ENCODE peak calls at places on chromosomes 4 and X, in eight cellular contexts. H, M, Y, A, T, N, V and B are unnamed samples.

GRCh38 chr4:174423257-174423944 is 98.9 kb downstream of the HPGD start:
- DNase-seq in H (peak; percentile 89), M (peak; percentile 30), Y (peak; percentile 51), A (no peak), T (peak; percentile 54), N (no peak), V (no peak), B (no peak)

GRCh38 chr4:160537681-160538080 is 1434.8 kb downstream of the RAPGEF2 start:
- DNase-seq in H (no peak), M (no peak), Y (no peak), A (no peak), T (no peak), N (no peak), V (no peak), B (no peak)

GRCh38 chrX:8743126-8743732 is 11.3 kb upstream of the ANOS1 start:
- DNase-seq in H (peak; percentile 22), M (peak; percentile 50), Y (peak; percentile 66), A (peak; percentile 69), T (peak; percentile 80), N (peak; percentile 77), V (peak; percentile 26), B (peak; percentile 65)

GRCh38 chr4:183200453-183200852 is 101.4 kb downstream of the WWC2 start:
- DNase-seq in H (peak; percentile 93), M (no peak), Y (peak; percentile 75), A (no peak), T (peak; percentile 79), N (peak; percentile 85), V (no peak), B (no peak)

GRCh38 chr4:56424697-56425514 is 10.5 kb downstream of the PPAT start:
- DNase-seq in H (peak; percentile 36), M (peak; percentile 54), Y (no peak), A (peak; percentile 56), T (peak; percentile 32), N (no peak), V (peak; percentile 22), B (no peak)

GRCh38 chrX:117854806-117855205 is 261.8 kb downstream of the KLHL13 start:
- DNase-seq in H (no peak), M (no peak), Y (no peak), A (no peak), T (no peak), N (no peak), V (no peak), B (no peak)

GRCh38 chrX:14243823-14244222 is 214.1 kb upstream of the GEMIN8 start:
- DNase-seq in H (no peak), M (no peak), Y (no peak), A (peak; percentile 72), T (no peak), N (peak; percentile 25), V (no peak), B (no peak)

GRCh38 chr4:116001291-116001690 is 887.9 kb upstream of the NDST4 start:
- DNase-seq in H (no peak), M (no peak), Y (no peak), A (no peak), T (no peak), N (no peak), V (no peak), B (no peak)

GRCh38 chr4:75741027-75741426 is 16.6 kb downstream of the USO1 start:
- DNase-seq in H (no peak), M (no peak), Y (no peak), A (no peak), T (no peak), N (no peak), V (no peak), B (no peak)

GRCh38 chr4:105651879-105652640 is 56.4 kb downstream of the INTS12 start:
- DNase-seq in H (no peak), M (no peak), Y (no peak), A (peak; percentile 15), T (no peak), N (no peak), V (no peak), B (no peak)

GRCh38 chrX:28997716-28998115 is 410.5 kb downstream of the IL1RAPL1 start:
- DNase-seq in H (no peak), M (no peak), Y (no peak), A (no peak), T (no peak), N (no peak), V (no peak), B (no peak)

GRCh38 chr4:54961357-54961975 is 163.9 kb downstream of the KDR start:
- DNase-seq in H (peak; percentile 48), M (peak; percentile 44), Y (no peak), A (peak; percentile 61), T (no peak), N (no peak), V (no peak), B (no peak)

GRCh38 chr4:40327340-40327739 is 7.8 kb upstream of the CHRNA9 start:
- DNase-seq in H (no peak), M (no peak), Y (no peak), A (no peak), T (no peak), N (no peak), V (no peak), B (no peak)

GRCh38 chr4:132396636-132397035 is 752.5 kb upstream of the PCDH10 start:
- DNase-seq in H (peak; percentile 1), M (no peak), Y (no peak), A (no peak), T (no peak), N (no peak), V (no peak), B (no peak)

GRCh38 chr4:2393353-2394270 is 24.8 kb downstream of the ZFYVE28 start:
- DNase-seq in H (no peak), M (peak; percentile 69), Y (no peak), A (peak; percentile 89), T (peak; percentile 49), N (no peak), V (no peak), B (no peak)

GRCh38 chr4:155807021-155807420 is 48.2 kb downstream of the GUCY1B1 start:
- DNase-seq in H (no peak), M (no peak), Y (no peak), A (no peak), T (no peak), N (no peak), V (no peak), B (no peak)

GRCh38 chr4:105909699-105910340 is 14.5 kb downstream of the NPNT start:
- DNase-seq in H (no peak), M (peak; percentile 71), Y (no peak), A (peak; percentile 15), T (no peak), N (no peak), V (no peak), B (peak; percentile 64)

GRCh38 chr4:155025762-155026457 is 182.5 kb upstream of the NPY2R start:
- DNase-seq in H (peak; percentile 66), M (peak; percentile 76), Y (peak; percentile 52), A (peak; percentile 96), T (peak; percentile 63), N (no peak), V (no peak), B (peak; percentile 58)

GRCh38 chrX:18961686-18962085 is 22.2 kb downstream of the PHKA2 start:
- DNase-seq in H (peak; percentile 12), M (no peak), Y (no peak), A (no peak), T (no peak), N (no peak), V (no peak), B (no peak)

GRCh38 chrX:126448681-126449080 is 103.9 kb downstream of the DCAF12L1 start:
- DNase-seq in H (no peak), M (no peak), Y (no peak), A (no peak), T (no peak), N (no peak), V (no peak), B (no peak)
- H3K27me3 ChIP-seq in H (no peaks in the 10 kb centered on the region), M (no peaks in the 10 kb centered on the region), Y (no peaks in the 10 kb centered on the region), A (no peaks in the 10 kb centered on the region), T (no peaks in the 10 kb centered on the region), N (no peaks in the 10 kb centered on the region), V (no peaks in the 10 kb centered on the region), B (no peaks in the 10 kb centered on the region)

GRCh38 chrX:130139474-130140201 is 26.0 kb downstream of the AIFM1 start:
- DNase-seq in H (no peak), M (no peak), Y (no peak), A (peak; percentile 42), T (no peak), N (no peak), V (no peak), B (no peak)

GRCh38 chrX:130130990-130131389 is 20.7 kb upstream of the ELF4 start:
- DNase-seq in H (no peak), M (no peak), Y (no peak), A (no peak), T (no peak), N (no peak), V (no peak), B (no peak)

GRCh38 chrX:130136497-130136896 is 26.2 kb upstream of the ELF4 start:
- DNase-seq in H (no peak), M (no peak), Y (no peak), A (no peak), T (no peak), N (no peak), V (no peak), B (no peak)
- H3K36me3 ChIP-seq in H (peaks cover 7% of the 10 kb centered on the region), M (no peaks in the 10 kb centered on the region), Y (peaks cover 4% of the 10 kb centered on the region), A (no peaks in the 10 kb centered on the region), T (peaks cover 7% of the 10 kb centered on the region), N (no peaks in the 10 kb centered on the region), V (no peaks in the 10 kb centered on the region), B (no peaks in the 10 kb centered on the region)

GRCh38 chr4:114839986-114840385 is 241.4 kb downstream of the UGT8 start:
- DNase-seq in H (no peak), M (no peak), Y (no peak), A (no peak), T (no peak), N (no peak), V (no peak), B (no peak)
- H3K27me3 ChIP-seq in H (no peaks in the 10 kb centered on the region), M (no peaks in the 10 kb centered on the region), Y (no peaks in the 10 kb centered on the region), A (no peaks in the 10 kb centered on the region), T (no peaks in the 10 kb centered on the region), N (no peaks in the 10 kb centered on the region), V (no peaks in the 10 kb centered on the region), B (no peaks in the 10 kb centered on the region)

GRCh38 chrX:57651169-57651919 is 28.7 kb downstream of the NLRP2B start:
- DNase-seq in H (no peak), M (no peak), Y (no peak), A (peak; percentile 25), T (no peak), N (no peak), V (no peak), B (no peak)

GRCh38 chrX:57652705-57653104 is 27.4 kb downstream of the NLRP2B start:
- DNase-seq in H (no peak), M (no peak), Y (no peak), A (no peak), T (no peak), N (no peak), V (no peak), B (no peak)

GRCh38 chrX:57655065-57655464 is 25.0 kb downstream of the NLRP2B start:
- DNase-seq in H (no peak), M (no peak), Y (no peak), A (no peak), T (no peak), N (no peak), V (no peak), B (no peak)
- H3K36me3 ChIP-seq in H (no peaks in the 10 kb centered on the region), M (no peaks in the 10 kb centered on the region), Y (no peaks in the 10 kb centered on the region), A (no peaks in the 10 kb centered on the region), T (no peaks in the 10 kb centered on the region), N (no peaks in the 10 kb centered on the region), V (no peaks in the 10 kb centered on the region), B (no peaks in the 10 kb centered on the region)